ENCODE peak calls at places on chromosomes 4 and X, in four cellular contexts. B, C, Z and N are unnamed samples.

GRCh38 chr4:124931050-124931449 is 218.5 kb upstream of the ANKRD50 start:
- DNase-seq in C (no peak), B (no peak), Z (no peak), N (peak; percentile 77)

GRCh38 chr4:27084685-27085356 is 224.2 kb downstream of the STIM2 start:
- DNase-seq in Z (peak; percentile 74), C (no peak), B (peak; percentile 87), N (peak; percentile 2)

GRCh38 chrX:47611926-47612325 is 7.7 kb downstream of the SYN1 start:
- DNase-seq in B (no peak), Z (no peak), C (no peak), N (no peak)

GRCh38 chrX:115616943-115617563 is 56.1 kb downstream of the PLS3 start:
- DNase-seq in C (peak; percentile 5), B (peak; percentile 55), Z (no peak), N (peak; percentile 84)

GRCh38 chrX:114071412-114071811 is 512.5 kb upstream of the HTR2C start:
- DNase-seq in C (no peak), Z (peak; percentile 56), B (no peak), N (no peak)

GRCh38 chr4:80471701-80472100 is 136.2 kb downstream of the CFAP299 start:
- DNase-seq in C (no peak), B (peak; percentile 42), Z (peak; percentile 66), N (peak; percentile 67)

GRCh38 chr4:2416564-2417195 is 1.8 kb downstream of the ZFYVE28 start:
- DNase-seq in B (peak; percentile 80), C (no peak), Z (peak; percentile 81), N (no peak)

GRCh38 chr4:16732741-16733140 is 165.7 kb downstream of the LDB2 start:
- DNase-seq in C (no peak), B (no peak), Z (no peak), N (no peak)

GRCh38 chr4:159103406-159104131 is 690 bp downstream of the RAPGEF2 start:
- DNase-seq in B (peak; percentile 63), Z (peak; percentile 46), C (no peak), N (peak; percentile 23)

GRCh38 chr4:2598661-2599654 is 62.5 kb downstream of the FAM193A start:
- DNase-seq in Z (peak; percentile 64), B (peak; percentile 56), C (no peak), N (peak; percentile 19)

GRCh38 chr4:110196206-110196870 is 2.1 kb downstream of the ELOVL6 start:
- DNase-seq in B (peak; percentile 84), Z (peak; percentile 72), C (no peak), N (peak; percentile 32)

GRCh38 chr4:2795558-2796260 is 2.8 kb downstream of the SH3BP2 start:
- DNase-seq in B (no peak), Z (no peak), C (no peak), N (no peak)

GRCh38 chr4:109052699-109053656 is 249.5 kb downstream of the COL25A1 start:
- DNase-seq in C (no peak), B (no peak), Z (no peak), N (no peak)

GRCh38 chr4:102514298-102514964 is 13.3 kb downstream of the NFKB1 start:
- DNase-seq in B (no peak), C (no peak), Z (no peak), N (no peak)

GRCh38 chrX:126770179-126770578 is 49.4 kb upstream of the PRR32 start:
- DNase-seq in C (no peak), Z (no peak), B (peak; percentile 64), N (no peak)

GRCh38 chrX:56813318-56813837 is 84.3 kb downstream of the NBDY start:
- DNase-seq in B (peak; percentile 78), C (no peak), Z (peak; percentile 14), N (peak; percentile 31)

GRCh38 chr4:168832746-168833575 is 177.1 kb downstream of the CBR4 start:
- DNase-seq in Z (peak; percentile 71), B (peak; percentile 71), C (no peak), N (no peak)

GRCh38 chrX:49754238-49754857 is 58.6 kb upstream of the PAGE1 start:
- DNase-seq in Z (peak; percentile 50), B (peak; percentile 37), C (no peak), N (peak; percentile 28)

DNA sequence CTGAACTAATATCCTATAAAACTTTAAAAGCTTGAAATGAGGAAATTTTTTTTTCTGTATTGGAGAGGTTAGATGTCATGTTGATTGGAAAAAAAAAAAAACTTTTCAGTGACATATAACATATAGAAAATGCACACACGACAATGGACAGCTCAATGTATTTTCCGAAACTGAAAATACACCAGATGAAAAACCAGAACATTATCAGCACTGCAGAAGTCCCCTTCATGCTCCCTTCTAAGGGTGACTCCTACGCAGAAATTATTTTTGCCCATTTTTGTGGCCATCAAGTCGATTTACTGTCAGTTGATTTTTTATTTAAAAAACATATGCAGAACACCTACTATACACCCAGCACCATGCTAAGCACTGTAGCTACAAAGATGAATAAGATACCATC is 148.3 kb downstream of the APBB2 start:
- DNase-seq in Z (no peak), B (no peak), C (no peak), N (no peak)
- H3K56ac ChIP-seq in Z (no peak overlapping the region), B (no peak overlapping the region), C (no peak overlapping the region), N (no peak overlapping the region)

GRCh38 chrX:55026143-55026542 is 4.6 kb downstream of the ALAS2 start:
- DNase-seq in C (no peak), B (no peak), Z (no peak), N (peak; percentile 2)
- H3K4me2 ChIP-seq in C (no peak overlapping the region), B (no peak overlapping the region), Z (no peak overlapping the region), N (no peak overlapping the region)

GRCh38 chr4:66681962-66682361 is 863.3 kb downstream of the CENPC start:
- DNase-seq in B (no peak), C (no peak), Z (no peak), N (peak; percentile 3)
- H3K56ac ChIP-seq in B (no peak overlapping the region), C (no peak overlapping the region), Z (no peak overlapping the region), N (no peak overlapping the region)

DNA sequence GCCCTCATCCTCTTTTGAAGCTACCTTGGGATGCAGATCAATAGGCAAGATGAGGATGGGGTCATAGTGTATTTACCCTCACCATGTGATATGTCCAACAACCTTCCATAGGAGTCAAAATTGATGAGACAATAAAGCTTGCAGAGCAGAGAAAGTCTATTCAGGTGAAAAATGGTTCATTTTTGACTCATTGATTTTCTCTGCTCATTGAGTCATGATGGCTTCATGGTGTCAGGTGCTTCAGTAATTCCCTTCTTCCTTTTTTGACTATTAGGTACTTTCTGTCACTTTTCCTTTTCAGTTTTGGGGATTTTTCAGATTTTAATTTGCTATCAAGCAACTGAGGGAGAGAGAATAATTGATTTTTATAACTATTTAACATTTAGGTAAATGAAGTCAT is 55.9 kb upstream of the IL2 start:
- DNase-seq in C (no peak), Z (no peak), B (no peak), N (no peak)
- H3K4me2 ChIP-seq in C (no peak overlapping the region), Z (no peak overlapping the region), B (no peak overlapping the region), N (no peak overlapping the region)

DNA sequence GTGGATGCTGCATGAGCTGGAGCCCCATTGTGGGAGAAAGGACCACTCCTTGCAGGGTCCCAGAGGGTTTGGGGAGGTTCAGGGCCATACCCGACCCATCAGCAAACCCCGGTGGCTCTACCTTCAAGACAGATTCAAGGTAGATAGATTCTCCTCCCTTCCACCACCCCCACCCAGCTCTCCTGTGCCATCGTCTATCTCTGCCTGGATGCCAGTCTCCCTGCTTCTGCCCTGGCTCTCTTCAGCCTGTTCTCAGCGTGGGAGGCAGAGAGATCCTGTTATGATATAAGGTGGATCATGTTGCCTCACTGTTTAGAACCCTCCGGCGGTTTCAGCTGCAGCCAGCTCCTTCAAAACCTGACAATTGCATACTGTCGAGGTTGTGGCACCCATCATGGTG is 5.4 kb downstream of the LAGE3 start:
- DNase-seq in B (no peak), C (no peak), Z (no peak), N (no peak)
- H3K56ac ChIP-seq in B (no peak overlapping the region), C (no peak overlapping the region), Z (no peak overlapping the region), N (no peak overlapping the region)

GRCh38 chr4:148265627-148266026 is 176.6 kb downstream of the NR3C2 start:
- DNase-seq in B (no peak), C (no peak), Z (no peak), N (no peak)
- H3K4me2 ChIP-seq in B (no peak overlapping the region), C (no peak overlapping the region), Z (no peak overlapping the region), N (no peak overlapping the region)